ENCODE peak calls at places on chromosomes 3 and 15, in five cellular contexts. R, X, J, V and A are unnamed samples.

GRCh38 chr3:10370429-10370828 is 49.5 kb upstream of the SEC13 start:
- DNase-seq in R (peak), X (no peak), J (no peak), V (no peak), A (peak)

GRCh38 chr15:45150481-45150880 is 20.7 kb downstream of the DUOX1 start:
- DNase-seq in R (no peak), X (no peak), J (no peak), V (no peak), A (no peak)

GRCh38 chr3:40243056-40243455 is 66.5 kb upstream of the EIF1B start:
- DNase-seq in R (no peak), X (no peak), J (no peak), V (no peak), A (no peak)

GRCh38 chr3:12288466-12289129 is at the start of gene PPARG:
- DNase-seq in R (peak), X (no peak), J (no peak), V (peak), A (peak)

GRCh38 chr3:43865887-43866528 is 175.3 kb downstream of the ABHD5 start:
- DNase-seq in R (no peak), X (no peak), J (no peak), V (peak), A (no peak)

GRCh38 chr15:98844261-98844660 is 163.3 kb downstream of the PGPEP1L start:
- DNase-seq in R (no peak), X (no peak), J (no peak), V (no peak), A (no peak)

GRCh38 chr15:38028869-38029268 is 94.4 kb downstream of the TMCO5A start:
- DNase-seq in R (peak), X (no peak), J (no peak), V (no peak), A (peak)

GRCh38 chr3:149299938-149300791 is 33.3 kb downstream of the TM4SF18 start:
- DNase-seq in R (peak), X (no peak), J (peak), V (no peak), A (peak)

GRCh38 chr3:73546961-73547360 is 77.8 kb downstream of the PDZRN3 start:
- DNase-seq in R (peak), X (no peak), J (no peak), V (no peak), A (peak)

GRCh38 chr3:194322701-194323174 is 28.4 kb downstream of the CPN2 start:
- DNase-seq in R (peak), X (no peak), J (no peak), V (no peak), A (peak)

GRCh38 chr15:25800761-25801515 is 62.2 kb downstream of the ATP10A start:
- DNase-seq in R (no peak), X (no peak), J (no peak), V (peak), A (no peak)

GRCh38 chr3:71130516-71131384 is 452.8 kb downstream of the FOXP1 start:
- DNase-seq in R (peak), X (peak), J (no peak), V (no peak), A (peak)

GRCh38 chr3:79040701-79041100 is 727.1 kb downstream of the ROBO1 start:
- DNase-seq in R (peak), X (no peak), J (no peak), V (no peak), A (peak)

GRCh38 chr15:39887832-39888231 is 32.2 kb downstream of the GPR176 start:
- DNase-seq in R (peak), X (peak), J (no peak), V (no peak), A (peak)

GRCh38 chr3:67090472-67090871 is 92.4 kb downstream of the KBTBD8 start:
- DNase-seq in R (peak), X (no peak), J (no peak), V (no peak), A (peak)

GRCh38 chr3:172104471-172105072 is 65.2 kb downstream of the FNDC3B start:
- DNase-seq in R (peak), X (no peak), J (no peak), V (no peak), A (peak)

GRCh38 chr3:31882895-31883294 is 98.2 kb downstream of the OSBPL10 start:
- DNase-seq in R (no peak), X (peak), J (no peak), V (no peak), A (no peak)

GRCh38 chr3:171193693-171194092 is 167.2 kb upstream of the SLC2A2 start:
- DNase-seq in R (no peak), X (no peak), J (no peak), V (no peak), A (peak)

GRCh38 chr3:147008886-147009285 is 397.5 kb downstream of the ZIC4 start:
- DNase-seq in R (no peak), X (no peak), J (no peak), V (no peak), A (no peak)

GRCh38 chr15:31390029-31390428 is 63.4 kb downstream of the KLF13 start:
- DNase-seq in R (no peak), X (no peak), J (no peak), V (no peak), A (no peak)

GRCh38 chr3:16417945-16418739 is 95.4 kb downstream of the RFTN1 start:
- DNase-seq in R (peak), X (no peak), J (no peak), V (no peak), A (no peak)

GRCh38 chr15:89383635-89384604 is 49.3 kb upstream of the POLG start:
- DNase-seq in R (peak), X (no peak), J (no peak), V (no peak), A (peak)

GRCh38 chr3:134453631-134454030 is 32.2 kb downstream of the ANAPC13 start:
- DNase-seq in R (no peak), X (no peak), J (no peak), V (peak), A (no peak)
- TF ChIP-seq CTCF in R (no peak), X (peak), J (peak), V (peak), A (no peak)

GRCh38 chr3:142022381-142022780 is 127.0 kb downstream of the TFDP2 start:
- DNase-seq in R (peak), X (peak), J (peak), V (no peak), A (peak)
- TF ChIP-seq CTCF in R (no peak), X (peak), J (peak), V (peak), A (no peak)

GRCh38 chr15:64653757-64654156 is 121.6 kb downstream of the RBPMS2 start:
- DNase-seq in R (peak), X (peak), J (no peak), V (no peak), A (peak)
- TF ChIP-seq CTCF in R (peak), X (peak), J (peak), V (no peak), A (peak)

DNA sequence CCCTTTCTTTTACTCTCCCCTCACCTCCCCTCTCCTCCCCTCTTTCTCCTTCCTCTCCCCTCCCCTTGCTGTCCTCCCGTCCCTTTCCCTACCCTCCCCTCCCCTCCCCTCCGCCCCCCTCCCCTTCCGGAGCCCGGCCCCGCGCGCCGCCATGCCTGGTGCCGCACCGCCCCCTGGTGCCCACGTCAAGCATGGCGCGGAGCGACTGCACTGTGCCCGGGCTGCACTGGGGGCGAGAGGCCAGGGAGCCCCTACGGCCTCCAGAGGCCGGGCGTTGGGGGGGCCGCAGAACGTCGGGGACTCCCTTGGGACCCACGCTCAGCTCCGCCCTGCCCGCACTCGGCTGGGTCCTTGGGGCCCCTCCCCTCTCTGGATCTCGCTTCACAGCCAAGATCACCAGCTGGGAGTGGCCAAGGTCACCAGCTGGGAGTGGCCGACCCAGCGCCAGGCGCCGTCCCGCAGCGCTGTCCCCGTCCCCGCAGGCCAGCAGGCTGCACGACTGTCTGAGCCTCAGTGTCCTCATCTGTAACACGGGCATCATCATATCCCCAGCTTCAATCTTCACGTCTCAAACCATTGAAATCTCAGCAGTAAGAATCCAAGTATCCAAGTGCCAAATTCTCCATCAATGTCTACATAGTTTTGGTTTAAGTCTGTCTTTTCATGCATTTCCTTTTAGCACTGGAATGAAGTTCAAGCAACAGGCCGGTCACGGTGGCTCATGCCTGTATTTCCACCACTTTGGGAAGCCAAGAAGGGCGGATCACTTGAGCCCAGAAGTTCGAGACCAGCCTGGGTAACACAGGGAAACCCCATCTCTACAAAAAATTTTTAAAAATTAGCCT is 42.5 kb downstream of the TPRA1 start:
- DNase-seq in R (peak), X (peak), J (no peak), V (peak), A (peak)
- TF ChIP-seq CTCF in R (peak), X (peak), J (peak), V (peak), A (peak)

GRCh38 chr15:78506971-78507830 is at the start of gene HYKK:
- DNase-seq in R (peak), X (peak), J (peak), V (peak), A (peak)
- TF ChIP-seq CTCF in R (peak), X (no peak), J (no peak), V (no peak), A (no peak)

GRCh38 chr3:155491696-155492095 is 198.2 kb upstream of the STRIT1 start:
- DNase-seq in R (no peak), X (peak), J (no peak), V (no peak), A (no peak)
- TF ChIP-seq CTCF in R (no peak), X (peak), J (no peak), V (no peak), A (no peak)